ENCODE peak calls at places on chromosomes 3 and 15, in four cellular contexts. One of them, this sample, is unnamed.

GRCh38 chr3:151035072-151035471 is 50.4 kb upstream of the MED12L start:
- DNase-seq in putamen: no peak
- DNase-seq in nephron progenitor cell: no peak
- DNase-seq in HEK293T: no peak
- DNase-seq in this sample: no peak

GRCh38 chr15:22224241-22224671 is 143.9 kb downstream of the OR4M2 start:
- DNase-seq in nephron progenitor cell: no peak
- DNase-seq in putamen: peak; percentile 53
- DNase-seq in HEK293T: no peak
- DNase-seq in this sample: no peak

GRCh38 chr3:174859109-174859735 is at the start of gene NAALADL2:
- DNase-seq in HEK293T: no peak
- DNase-seq in nephron progenitor cell: no peak
- DNase-seq in putamen: no peak
- DNase-seq in this sample: no peak

GRCh38 chr3:64098686-64099085 is 75.4 kb upstream of the PSMD6 start:
- DNase-seq in nephron progenitor cell: no peak
- DNase-seq in HEK293T: no peak
- DNase-seq in putamen: no peak
- DNase-seq in this sample: no peak

GRCh38 chr3:130779031-130779430 is 32.4 kb upstream of the PIK3R4 start:
- DNase-seq in nephron progenitor cell: peak; percentile 25
- DNase-seq in putamen: no peak
- DNase-seq in HEK293T: no peak
- DNase-seq in this sample: no peak

GRCh38 chr3:183871541-183871940 is 13.1 kb downstream of the PARL start:
- DNase-seq in putamen: no peak
- DNase-seq in HEK293T: no peak
- DNase-seq in nephron progenitor cell: no peak
- DNase-seq in this sample: no peak

GRCh38 chr3:157786216-157786615 is 283.0 kb upstream of the VEPH1 start:
- DNase-seq in HEK293T: no peak
- DNase-seq in putamen: no peak
- DNase-seq in nephron progenitor cell: no peak
- DNase-seq in this sample: peak; percentile 70

GRCh38 chr3:25229584-25229983 is 198.5 kb upstream of the RARB start:
- DNase-seq in putamen: no peak
- DNase-seq in HEK293T: peak; percentile 16
- DNase-seq in nephron progenitor cell: peak; percentile 25
- DNase-seq in this sample: no peak

GRCh38 chr3:134201201-134202130 is 49.2 kb downstream of the RYK start:
- DNase-seq in nephron progenitor cell: no peak
- DNase-seq in putamen: no peak
- DNase-seq in HEK293T: no peak
- DNase-seq in this sample: no peak

GRCh38 chr3:94787734-94788133 is 724.9 kb downstream of the NSUN3 start:
- DNase-seq in putamen: no peak
- DNase-seq in HEK293T: peak; percentile 30
- DNase-seq in nephron progenitor cell: no peak
- DNase-seq in this sample: no peak

GRCh38 chr3:71350998-71351397 is 232.5 kb downstream of the FOXP1 start:
- DNase-seq in nephron progenitor cell: no peak
- DNase-seq in HEK293T: no peak
- DNase-seq in putamen: no peak
- DNase-seq in this sample: no peak

This sample was measured in NCI-H226.